ENCODE peak calls at places on chromosomes 12 and 14, in four cellular contexts. H is mesendoderm; D is effector memory CD4-positive, alpha-beta T cell; V is tibial nerve. U is an unnamed sample.

GRCh38 chr14:21077672-21078071 is 7.6 kb downstream of the ARHGEF40 start:
- DNase-seq in V (no peak), H (no peak), D (no peak), U (no peak)

GRCh38 chr12:102965281-102966155 is 8.0 kb downstream of the ASCL1 start:
- DNase-seq in D (no peak), H (no peak), V (no peak), U (no peak)

GRCh38 chr14:68563256-68564131 is 229.4 kb downstream of the ZFP36L1 start:
- DNase-seq in H (no peak), V (no peak), D (no peak), U (no peak)

GRCh38 chr12:6328945-6329692 is 12.8 kb downstream of the TNFRSF1A start:
- DNase-seq in D (no peak), H (no peak), V (no peak), U (no peak)

GRCh38 chr12:113980537-113981337 is 14.6 kb upstream of the RBM19 start:
- DNase-seq in H (peak), D (no peak), V (no peak), U (no peak)

GRCh38 chr14:91114079-91115065 is 499 bp downstream of the DGLUCY start:
- DNase-seq in H (peak), V (peak), D (peak), U (peak)

GRCh38 chr14:100239840-100240724 is 1.1 kb downstream of the YY1 start:
- DNase-seq in V (peak), D (peak), H (peak), U (peak)

GRCh38 chr14:23327947-23328744 is 6.9 kb downstream of the PABPN1 start:
- DNase-seq in V (peak), D (peak), H (peak), U (no peak)

GRCh38 chr12:5052348-5052747 is 8.7 kb downstream of the KCNA5 start:
- DNase-seq in D (no peak), V (no peak), H (no peak), U (no peak)

GRCh38 chr12:10130042-10130441 is at the start of gene CLEC7A:
- DNase-seq in D (no peak), V (no peak), H (no peak), U (no peak)

GRCh38 chr14:79407572-79407971 is 803.7 kb downstream of the DIO2 start:
- DNase-seq in D (no peak), V (no peak), H (peak), U (no peak)

GRCh38 chr12:52575948-52576347 is 2.3 kb upstream of the KRT74 start:
- DNase-seq in V (no peak), H (no peak), D (no peak), U (no peak)

GRCh38 chr12:122872815-122873361 is 23.0 kb downstream of the VPS37B start:
- DNase-seq in D (no peak), H (no peak), V (no peak), U (no peak)

GRCh38 chr14:43755707-43756106 is 751.4 kb downstream of the FSCB start:
- DNase-seq in H (no peak), D (no peak), V (no peak), U (no peak)

GRCh38 chr12:39351153-39351552 is 91.8 kb downstream of the KIF21A start:
- DNase-seq in H (no peak), D (no peak), V (no peak), U (no peak)

GRCh38 chr14:60278350-60278749 is 29.3 kb downstream of the PPM1A start:
- DNase-seq in V (no peak), H (peak), D (no peak), U (no peak)

GRCh38 chr14:100375963-100376735 is 53.0 kb downstream of the SLC25A47 start:
- DNase-seq in V (peak), H (peak), D (peak), U (peak)

GRCh38 chr14:31969371-31969770 is 107.7 kb upstream of the ARHGAP5 start:
- DNase-seq in D (no peak), H (no peak), V (no peak), U (no peak)

GRCh38 chr12:105433804-105434203 is 103.3 kb downstream of the C12orf75 start:
- DNase-seq in V (no peak), D (no peak), H (no peak), U (no peak)

GRCh38 chr12:54195736-54196347 is 7.1 kb upstream of the SMUG1 start:
- DNase-seq in H (no peak), V (no peak), D (no peak), U (no peak)

GRCh38 chr12:17810399-17810798 is 279.6 kb downstream of the RERGL start:
- DNase-seq in V (no peak), H (no peak), D (no peak), U (no peak)

GRCh38 chr12:40137252-40137651 is 31.4 kb upstream of the SLC2A13 start:
- DNase-seq in D (no peak), H (no peak), V (no peak), U (no peak)

GRCh38 chr12:25286837-25287236 is 36.1 kb upstream of the KRAS start:
- DNase-seq in H (no peak), D (no peak), V (no peak), U (no peak)

GRCh38 chr14:62322216-62322615 is 560.0 kb downstream of the SNAPC1 start:
- DNase-seq in D (no peak), H (no peak), V (no peak), U (no peak)

GRCh38 chr12:106195638-106196037 is 52.2 kb downstream of the CKAP4 start:
- DNase-seq in V (peak), H (no peak), D (no peak), U (peak)

GRCh38 chr12:93166891-93167307 is 210.8 kb upstream of the NUDT4 start:
- DNase-seq in H (no peak), V (no peak), D (no peak), U (no peak)

GRCh38 chr12:53103860-53104305 is 597 bp downstream of the SOAT2 start:
- DNase-seq in H (no peak), V (no peak), D (no peak), U (no peak)

GRCh38 chr12:82210882-82211281 is 147.3 kb downstream of the CCDC59 start:
- DNase-seq in V (no peak), H (no peak), D (no peak), U (no peak)

GRCh38 chr14:29654910-29655590 is 272.6 kb downstream of the PRKD1 start:
- DNase-seq in D (no peak), H (no peak), V (no peak), U (no peak)

GRCh38 chr12:122080149-122081107 is 1.9 kb downstream of the MLXIP start:
- DNase-seq in D (no peak), H (peak), V (peak), U (peak)

GRCh38 chr12:13179159-13180074 is 17.1 kb upstream of the EMP1 start:
- DNase-seq in V (no peak), H (peak), D (peak), U (peak)

GRCh38 chr12:108543642-108544041 is 17.3 kb downstream of the SART3 start:
- DNase-seq in V (no peak), D (no peak), H (no peak), U (no peak)